ENCODE peak calls at places on chromosomes 11 and 22, in five cellular contexts. K, R, C, M and O are unnamed samples.

GRCh38 chr11:44190883-44191230 is 95.4 kb downstream of the EXT2 start:
- DNase-seq in K (no peak), R (peak), C (no peak), M (peak), O (no peak)

GRCh38 chr22:47372596-47373385 is 610.3 kb downstream of the TBC1D22A start:
- DNase-seq in K (no peak), R (no peak), C (no peak), M (no peak), O (no peak)

GRCh38 chr11:68525930-68526329 is 65.4 kb downstream of the PPP6R3 start:
- DNase-seq in K (no peak), R (no peak), C (peak), M (peak), O (no peak)

GRCh38 chr11:61295596-61295926 is 445 bp upstream of the VWCE start:
- DNase-seq in K (no peak), R (peak), C (no peak), M (no peak), O (no peak)

GRCh38 chr22:29480512-29481264 is 670 bp downstream of the NEFH start:
- DNase-seq in K (peak), R (peak), C (no peak), M (peak), O (no peak)

GRCh38 chr22:38843716-38844660 is at the start of gene NPTXR:
- DNase-seq in K (no peak), R (peak), C (no peak), M (peak), O (no peak)

GRCh38 chr22:36106910-36107309 is 53.6 kb downstream of the APOL3 start:
- DNase-seq in K (no peak), R (no peak), C (no peak), M (no peak), O (no peak)

GRCh38 chr11:35981581-35981980 is 37.7 kb downstream of the LDLRAD3 start:
- DNase-seq in K (no peak), R (no peak), C (no peak), M (no peak), O (no peak)

GRCh38 chr22:40257979-40258378 is 80.3 kb downstream of the TNRC6B start:
- DNase-seq in K (no peak), R (peak), C (no peak), M (peak), O (no peak)

GRCh38 chr11:47488111-47488510 is 39.2 kb upstream of the RAPSN start:
- DNase-seq in K (no peak), R (no peak), C (no peak), M (no peak), O (no peak)

GRCh38 chr11:95924414-95924760 is 480 bp upstream of the MTMR2 start:
- DNase-seq in K (peak), R (peak), C (no peak), M (peak), O (no peak)

GRCh38 chr11:58192229-58192628 is 3.4 kb downstream of the OR9Q2 start:
- DNase-seq in K (no peak), R (no peak), C (no peak), M (no peak), O (no peak)

GRCh38 chr11:10778217-10778970 is 27.3 kb downstream of the CTR9 start:
- DNase-seq in K (no peak), R (peak), C (no peak), M (peak), O (peak)

GRCh38 chr11:121810291-121810690 is 305.7 kb downstream of the BLID start:
- DNase-seq in K (no peak), R (peak), C (no peak), M (peak), O (peak)

GRCh38 chr11:7422544-7423331 is 62.6 kb upstream of the OLFML1 start:
- DNase-seq in K (no peak), R (no peak), C (no peak), M (no peak), O (no peak)
- TF ChIP-seq CTCF in K (no peak), R (no peak), C (no peak), M (no peak), O (no peak)

GRCh38 chr11:34114471-34114870 is 9.0 kb downstream of the NAT10 start:
- DNase-seq in K (no peak), R (peak), C (no peak), M (no peak), O (no peak)

GRCh38 chr11:34111722-34112270 is 6.4 kb downstream of the NAT10 start:
- DNase-seq in K (no peak), R (no peak), C (no peak), M (no peak), O (no peak)

GRCh38 chr11:34114014-34114413 is 8.6 kb downstream of the NAT10 start:
- DNase-seq in K (no peak), R (peak), C (no peak), M (no peak), O (no peak)
- H3K4me3 ChIP-seq in K (no peak), R (no peak), C (no peak), M (no peak), O (no peak)

DNA sequence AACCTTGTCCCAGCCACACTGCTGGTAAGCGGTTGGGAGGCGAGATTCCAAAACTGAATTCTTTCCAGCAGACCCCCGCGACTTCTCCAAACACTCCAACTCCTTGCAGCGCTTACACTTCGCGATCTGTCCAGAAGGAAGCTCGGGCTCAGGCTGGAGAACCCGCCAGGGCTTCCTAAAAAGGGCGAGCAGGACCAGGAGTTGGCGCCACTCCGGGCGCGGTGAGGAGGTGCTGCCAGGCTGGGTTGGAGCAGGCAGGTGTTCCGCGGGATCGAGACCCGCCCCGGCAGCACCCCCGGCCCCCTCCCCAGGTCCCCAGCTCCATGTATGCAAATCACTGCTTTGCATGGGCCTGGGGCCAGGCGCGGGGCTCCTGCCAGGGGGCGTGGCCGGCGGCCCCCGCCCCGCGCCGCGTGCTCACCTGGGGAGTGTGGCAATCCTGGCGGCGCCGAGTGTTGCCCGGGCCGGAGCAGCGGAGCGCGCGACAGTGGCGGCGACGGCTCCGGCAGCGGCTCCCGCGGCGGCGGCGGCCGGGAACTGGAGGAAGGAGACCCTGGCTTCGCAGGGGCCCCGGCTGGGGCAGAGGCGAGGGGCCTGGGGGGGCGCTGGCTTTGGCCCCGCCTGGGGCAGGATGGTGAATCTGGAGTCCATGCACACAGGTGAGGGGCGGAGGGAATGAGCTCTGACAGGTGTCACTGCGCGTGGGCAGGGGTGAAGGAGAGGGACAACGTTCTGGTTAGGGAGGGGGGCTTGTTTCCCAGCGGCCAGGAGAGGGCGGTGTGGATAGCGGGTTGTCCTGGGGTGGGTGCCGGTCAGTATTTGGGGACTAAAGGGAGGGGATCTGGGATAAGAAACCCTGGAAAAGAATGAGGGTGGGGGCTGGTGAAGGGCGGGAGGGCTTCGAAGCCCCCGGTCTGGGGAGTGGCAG is at the start of gene POU2F3:
- DNase-seq in K (no peak), R (no peak), C (no peak), M (no peak), O (no peak)
- TF ChIP-seq CTCF in K (peak), R (no peak), C (peak), M (no peak), O (peak)

GRCh38 chr11:67353317-67354313 is at the start of gene POLD4:
- DNase-seq in K (peak), R (peak), C (peak), M (peak), O (peak)

GRCh38 chr11:67355023-67355793 is 1.9 kb upstream of the POLD4 start:
- DNase-seq in K (no peak), R (peak), C (no peak), M (no peak), O (no peak)

GRCh38 chr11:67352546-67353316 is 615 bp downstream of the POLD4 start:
- DNase-seq in K (no peak), R (peak), C (no peak), M (no peak), O (no peak)

GRCh38 chr11:67355794-67356550 is 2.6 kb upstream of the POLD4 start:
- DNase-seq in K (no peak), R (no peak), C (no peak), M (no peak), O (no peak)

DNA sequence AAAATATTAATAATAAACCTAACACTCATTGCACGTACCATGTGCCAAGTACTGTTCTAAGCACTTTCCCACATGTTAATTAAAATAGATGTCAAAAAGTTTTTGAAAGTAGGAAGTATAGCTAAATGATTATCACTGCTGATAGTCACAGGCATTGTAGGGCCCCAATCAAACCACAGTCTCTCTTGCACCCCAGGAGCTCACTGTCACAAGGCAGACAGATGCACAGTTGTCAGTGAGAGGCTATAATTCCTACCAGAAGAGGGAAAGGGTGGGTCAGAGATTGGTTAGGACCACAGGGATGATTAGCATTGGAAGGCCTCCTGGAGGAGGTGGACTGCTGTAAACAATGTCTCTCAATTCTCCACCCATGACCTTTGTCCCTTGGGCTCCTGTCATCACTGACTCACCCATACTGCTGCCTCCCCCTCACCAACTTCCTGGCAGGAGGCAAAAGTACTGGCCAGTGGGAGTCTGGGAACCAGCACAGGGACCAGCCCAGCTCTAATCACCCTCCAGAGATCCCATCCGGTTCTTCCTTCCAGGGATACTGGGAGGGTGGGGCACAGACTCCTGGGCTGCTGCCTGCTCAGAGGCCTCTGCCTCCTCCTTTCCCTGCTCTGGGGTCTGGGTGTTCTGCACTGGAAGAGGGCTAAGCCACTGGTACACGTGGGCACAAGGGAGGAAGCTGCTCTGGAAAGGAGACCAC is 1.1 kb upstream of the POLD4 start:
- DNase-seq in K (no peak), R (peak), C (peak), M (peak), O (peak)
- H3K4me3 ChIP-seq in K (peak), R (peak), C (peak), M (no peak), O (peak)

DNA sequence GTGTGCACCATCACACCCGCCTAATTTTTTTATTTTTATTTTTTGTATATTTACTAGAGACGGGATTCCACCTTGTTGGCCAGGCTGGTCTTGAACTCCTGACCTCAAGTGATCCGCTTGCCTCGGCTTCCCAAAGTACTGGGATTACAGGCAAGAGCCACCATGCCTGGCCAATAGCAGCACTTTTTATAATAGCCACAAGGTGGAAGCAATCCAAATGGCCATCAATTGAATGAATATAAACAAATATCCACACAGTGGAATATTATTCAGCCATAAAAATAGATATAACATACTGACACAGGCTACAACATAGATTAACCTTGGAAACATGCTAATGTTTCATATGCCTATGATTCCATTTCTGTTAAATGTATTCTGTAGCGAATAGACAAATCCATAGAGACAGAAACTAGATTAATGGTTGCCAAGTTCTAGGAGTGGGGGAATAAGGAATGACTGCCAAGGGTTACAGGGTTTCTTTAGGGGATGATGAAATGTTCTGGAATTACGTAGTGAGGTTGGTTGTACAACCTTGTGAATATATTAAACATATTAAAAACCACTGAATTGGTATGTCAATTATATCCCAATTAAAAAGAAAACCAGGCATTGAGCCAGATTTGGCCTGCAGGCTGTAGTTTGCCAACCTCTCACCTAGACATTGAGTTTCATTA is 4.8 kb downstream of the VPS51 start:
- DNase-seq in K (no peak), R (peak), C (no peak), M (no peak), O (no peak)
- TF ChIP-seq CTCF in K (peak), R (no peak), C (peak), M (no peak), O (no peak)

DNA sequence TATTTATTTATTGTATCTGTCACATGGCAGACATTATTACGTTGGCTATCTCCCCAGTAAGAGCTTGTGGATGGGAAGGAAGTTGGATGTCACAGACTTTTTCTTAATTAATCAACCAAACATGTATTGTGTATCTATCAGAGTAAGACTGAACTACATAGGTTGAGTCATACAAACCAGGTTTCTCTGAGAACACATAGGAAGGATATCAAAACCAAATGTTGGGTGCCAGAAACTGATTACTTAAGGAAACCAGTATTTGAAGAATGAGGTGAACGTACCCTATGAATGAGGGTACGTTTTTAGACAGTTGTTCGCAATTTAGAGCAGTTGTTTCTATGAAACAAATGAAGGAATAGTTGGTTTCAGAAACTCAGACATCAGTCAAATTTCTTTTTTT is 136.4 kb downstream of the SLC17A6 start:
- DNase-seq in K (no peak), R (no peak), C (no peak), M (no peak), O (no peak)
- H3K4me3 ChIP-seq in K (no peak), R (no peak), C (no peak), M (no peak), O (no peak)

GRCh38 chr11:114061053-114062049 is 1.8 kb downstream of the ZBTB16 start:
- DNase-seq in K (no peak), R (peak), C (no peak), M (no peak), O (no peak)
- TF ChIP-seq CTCF in K (no peak), R (no peak), C (no peak), M (no peak), O (no peak)

DNA sequence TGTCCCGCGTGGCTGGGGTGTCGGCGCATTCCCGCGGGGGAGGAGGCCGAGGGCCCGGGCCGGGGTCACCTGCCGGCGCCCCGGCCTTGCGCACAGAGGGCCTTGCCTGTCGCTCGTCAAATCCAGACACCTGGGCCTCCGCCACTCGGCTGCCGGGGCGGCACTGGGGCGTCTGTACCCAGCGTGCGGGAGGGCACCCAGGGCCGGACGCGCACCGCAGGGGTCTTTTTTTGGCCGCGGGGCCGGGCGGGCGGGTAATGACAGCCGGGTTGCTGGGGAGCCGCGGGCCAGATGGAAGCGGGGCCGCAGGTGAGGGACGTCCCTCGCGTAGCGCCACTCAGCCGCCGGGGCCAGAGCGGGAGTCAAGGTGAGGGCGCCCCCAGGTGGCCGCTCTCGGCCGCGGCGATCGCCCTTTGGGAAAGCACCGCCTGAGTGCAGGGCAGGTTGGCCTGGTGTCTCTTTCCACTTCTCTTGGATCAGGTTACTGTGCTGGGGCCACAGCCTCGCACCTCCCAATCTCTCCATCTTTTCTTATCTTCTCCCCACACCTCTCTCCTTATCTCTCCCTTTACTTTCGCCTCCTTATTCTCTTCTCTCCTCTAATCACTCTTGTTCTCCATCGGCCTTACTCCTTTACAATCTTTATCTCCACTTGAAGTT is 3.5 kb downstream of the PHLDB1 start:
- DNase-seq in K (peak), R (peak), C (no peak), M (peak), O (no peak)
- H3K4me3 ChIP-seq in K (no peak), R (peak), C (peak), M (peak), O (peak)